ENCODE peak calls at places on chromosomes 4 and X, in seven cellular contexts. H, I, W, B, N, Z and K are unnamed samples.

GRCh38 chr4:82718067-82718935 is 80.3 kb downstream of the SCD5 start:
- DNase-seq in H (no peak), I (peak; percentile 72), W (peak; percentile 75), B (peak; percentile 23), N (no peak), Z (no peak), K (peak; percentile 40)

GRCh38 chrX:11954196-11954595 is 184.1 kb upstream of the FRMPD4 start:
- DNase-seq in H (no peak), I (no peak), W (no peak), B (no peak), N (no peak), Z (no peak), K (no peak)

GRCh38 chrX:53223068-53223693 is 1.8 kb downstream of the KDM5C start:
- DNase-seq in H (no peak), I (peak; percentile 8), W (peak; percentile 2), B (no peak), N (no peak), Z (no peak), K (no peak)

GRCh38 chrX:9781941-9782340 is 4.3 kb upstream of the SHROOM2 start:
- DNase-seq in H (no peak), I (no peak), W (no peak), B (no peak), N (no peak), Z (no peak), K (no peak)

GRCh38 chr4:74975082-74975481 is 42.2 kb downstream of the PARM1 start:
- DNase-seq in H (no peak), I (no peak), W (no peak), B (no peak), N (no peak), Z (no peak), K (no peak)

GRCh38 chr4:133000012-133000411 is 149.1 kb upstream of the PCDH10 start:
- DNase-seq in H (no peak), I (peak; percentile 5), W (peak; percentile 47), B (no peak), N (no peak), Z (peak; percentile 4), K (peak; percentile 12)

GRCh38 chr4:54192811-54193210 is 36.3 kb upstream of the PDGFRA start:
- DNase-seq in H (no peak), I (no peak), W (no peak), B (no peak), N (no peak), Z (no peak), K (no peak)

GRCh38 chr4:33625762-33626161 is 2618.6 kb downstream of the ARAP2 start:
- DNase-seq in H (no peak), I (no peak), W (no peak), B (no peak), N (no peak), Z (no peak), K (peak; percentile 5)

GRCh38 chr4:71396382-71396781 is 57.6 kb downstream of the SLC4A4 start:
- DNase-seq in H (peak; percentile 39), I (peak; percentile 45), W (no peak), B (no peak), N (no peak), Z (no peak), K (peak; percentile 8)

GRCh38 chr4:171650543-171650942 is 162.7 kb upstream of the GALNTL6 start:
- DNase-seq in H (no peak), I (no peak), W (no peak), B (no peak), N (no peak), Z (no peak), K (no peak)

GRCh38 chr4:157221895-157222763 is 1.6 kb downstream of the GRIA2 start:
- DNase-seq in H (no peak), I (peak; percentile 2), W (no peak), B (no peak), N (no peak), Z (no peak), K (no peak)

GRCh38 chrX:13719192-13719856 is 15.1 kb downstream of the TRAPPC2 start:
- DNase-seq in H (no peak), I (no peak), W (no peak), B (no peak), N (no peak), Z (no peak), K (peak; percentile 22)

DNA sequence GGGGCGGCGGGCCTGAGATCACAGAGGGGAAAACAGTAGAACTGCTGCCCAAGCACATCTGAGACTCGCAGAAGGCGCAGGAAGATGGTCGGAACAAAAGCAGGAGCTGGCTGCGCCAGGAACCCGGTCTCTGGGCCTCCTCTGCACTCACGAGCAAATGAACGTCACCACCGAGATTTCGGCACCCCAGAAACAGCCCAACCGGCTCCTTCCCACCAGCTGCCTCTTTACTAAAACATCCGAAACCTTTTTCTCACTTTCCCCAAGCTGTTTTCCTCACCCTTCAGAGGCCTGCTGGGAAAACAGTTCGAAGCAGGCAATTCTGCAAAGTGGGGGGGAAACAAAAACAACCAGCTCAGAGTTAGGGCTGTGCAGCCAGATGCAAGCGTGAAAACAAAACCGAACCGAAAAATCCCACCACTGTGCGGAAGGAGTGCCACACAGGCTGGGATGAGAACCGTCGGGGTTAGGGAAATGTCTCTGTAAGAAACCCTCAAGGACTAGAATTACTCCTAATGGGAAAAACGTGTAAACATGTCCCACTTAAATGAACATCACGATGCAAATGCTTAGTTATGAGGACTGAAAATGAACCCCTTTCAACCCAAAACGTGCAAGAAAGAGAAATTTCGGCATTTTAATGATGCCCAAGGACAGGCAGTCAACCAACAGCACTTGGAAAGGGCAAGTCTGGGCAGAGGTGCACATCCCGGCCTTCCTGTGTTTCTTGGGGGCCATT is 15.9 kb downstream of the DHRSX start:
- DNase-seq in H (no peak), I (peak; percentile 67), W (peak; percentile 56), B (no peak), N (no peak), Z (no peak), K (peak; percentile 69)
- H3K4me3 ChIP-seq in H (peak overlapping the region; percentile 37), I (peak overlapping the region; percentile 43), W (no peak overlapping the region), B (peak overlapping the region; percentile 35), N (no peak overlapping the region), Z (no peak overlapping the region), K (peak overlapping the region; percentile 31)

DNA sequence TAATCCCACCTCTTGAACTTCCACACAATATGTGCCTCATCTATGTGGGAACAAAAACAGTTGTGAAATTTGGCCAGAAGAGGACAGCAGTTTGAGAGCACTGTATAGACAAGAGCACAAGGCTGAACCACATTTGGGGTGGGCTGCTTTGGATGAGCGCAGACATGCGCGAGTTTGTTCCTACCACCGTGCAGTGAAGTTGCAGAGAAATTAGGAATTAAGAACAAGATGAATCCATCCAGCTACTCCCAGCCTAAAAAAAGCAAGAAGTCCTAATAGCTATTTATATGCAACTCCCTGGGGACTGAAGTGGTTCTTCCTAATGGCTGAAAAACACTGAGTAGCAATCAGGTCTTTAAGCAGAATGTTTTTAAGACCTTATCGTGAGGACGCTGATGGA is 1.0 kb downstream of the GAB3 start:
- DNase-seq in H (no peak), I (peak; percentile 41), W (peak; percentile 43), B (no peak), N (no peak), Z (no peak), K (peak; percentile 30)
- H3K4me3 ChIP-seq in H (peak overlapping the region; percentile 61), I (peak overlapping the region; percentile 65), W (peak overlapping the region; percentile 65), B (peak overlapping the region; percentile 52), N (peak overlapping the region; percentile 51), Z (no peak overlapping the region), K (peak overlapping the region; percentile 64)

GRCh38 chrX:17679261-17679660 is 58.0 kb upstream of the SCML1 start:
- DNase-seq in H (no peak), I (no peak), W (no peak), B (no peak), N (no peak), Z (no peak), K (no peak)

GRCh38 chrX:17685026-17685425 is 52.3 kb upstream of the SCML1 start:
- DNase-seq in H (no peak), I (no peak), W (no peak), B (no peak), N (no peak), Z (no peak), K (no peak)

GRCh38 chrX:17679820-17680219 is 57.5 kb upstream of the SCML1 start:
- DNase-seq in H (no peak), I (no peak), W (no peak), B (no peak), N (no peak), Z (no peak), K (no peak)

GRCh38 chrX:17680732-17681413 is 56.4 kb upstream of the SCML1 start:
- DNase-seq in H (no peak), I (peak; percentile 19), W (no peak), B (no peak), N (no peak), Z (no peak), K (no peak)

DNA sequence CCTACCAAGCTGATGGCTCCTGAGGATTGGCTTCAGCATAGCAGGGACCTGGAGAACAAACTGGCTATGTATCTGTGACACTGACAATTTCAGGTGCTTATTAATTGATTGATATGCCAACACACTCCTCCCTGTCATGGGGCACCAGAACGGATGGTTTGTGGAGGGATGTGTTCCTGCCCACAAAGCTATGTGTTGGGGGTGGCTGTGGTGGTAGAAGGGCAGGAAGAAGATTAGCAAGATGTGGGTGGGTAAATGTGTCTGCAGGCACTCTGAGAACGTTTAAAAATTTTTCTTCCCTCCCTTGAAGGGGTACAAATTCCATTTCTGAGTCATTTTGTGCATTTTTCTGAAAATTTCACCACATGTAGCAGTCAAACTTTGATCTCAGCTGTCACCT is 55.0 kb upstream of the SCML1 start:
- DNase-seq in H (no peak), I (no peak), W (no peak), B (no peak), N (no peak), Z (no peak), K (no peak)
- H3K4me3 ChIP-seq in H (no peak overlapping the region), I (no peak overlapping the region), W (no peak overlapping the region), B (no peak overlapping the region), N (no peak overlapping the region), Z (no peak overlapping the region), K (no peak overlapping the region)

GRCh38 chr4:79663157-79663556 is 255.1 kb upstream of the GK2 start:
- DNase-seq in H (no peak), I (no peak), W (no peak), B (no peak), N (no peak), Z (no peak), K (no peak)
- H3K4me3 ChIP-seq in H (no peak overlapping the region), I (no peak overlapping the region), W (no peak overlapping the region), B (no peak overlapping the region), N (no peak overlapping the region), Z (no peak overlapping the region), K (no peak overlapping the region)

GRCh38 chr4:159776915-159777314 is 674.0 kb downstream of the RAPGEF2 start:
- DNase-seq in H (no peak), I (no peak), W (no peak), B (no peak), N (no peak), Z (no peak), K (no peak)
- H3K4me3 ChIP-seq in H (no peak overlapping the region), I (no peak overlapping the region), W (no peak overlapping the region), B (no peak overlapping the region), N (no peak overlapping the region), Z (no peak overlapping the region), K (no peak overlapping the region)

GRCh38 chr4:37844204-37844603 is 17.7 kb downstream of the PGM2 start:
- DNase-seq in H (no peak), I (no peak), W (no peak), B (no peak), N (no peak), Z (no peak), K (no peak)

GRCh38 chr4:37845201-37845600 is 18.7 kb downstream of the PGM2 start:
- DNase-seq in H (no peak), I (no peak), W (no peak), B (no peak), N (no peak), Z (no peak), K (no peak)

GRCh38 chr4:37847311-37847710 is 20.8 kb downstream of the PGM2 start:
- DNase-seq in H (no peak), I (no peak), W (no peak), B (no peak), N (no peak), Z (no peak), K (no peak)
- H3K4me3 ChIP-seq in H (no peak overlapping the region), I (no peak overlapping the region), W (no peak overlapping the region), B (no peak overlapping the region), N (no peak overlapping the region), Z (no peak overlapping the region), K (no peak overlapping the region)